ENCODE peak calls at places on chromosomes 4 and X, in eight cellular contexts. C is stimulated activated naive CD8-positive, alpha-beta T cell treated with anti-CD3 and anti-CD28 coated beads, Interleukin-15, amount 100 ng/mL, for 72 hours; Y is brain microvascular endothelial cell; Q is amniotic stem cell; T is ACHN; I is CD8-positive, alpha-beta T cell; W is T-helper 22 cell; U is BE2C. O is an unnamed sample.

GRCh38 chrX:10922158-10922557 is 189.0 kb upstream of the HCCS start:
- DNase-seq in I (no peak), Q (peak), C (no peak), U (no peak), T (peak), Y (peak), W (no peak), O (no peak)

GRCh38 chrX:1416327-1416784 is 24.4 kb upstream of the SLC25A6 start:
- DNase-seq in I (no peak), Q (no peak), W (no peak), C (no peak), U (no peak), Y (no peak), T (no peak), O (no peak)

GRCh38 chrX:8668797-8669196 is 63.1 kb downstream of the ANOS1 start:
- DNase-seq in W (no peak), U (no peak), Q (no peak), C (no peak), Y (no peak), I (no peak), T (no peak), O (no peak)

GRCh38 chrX:78595901-78596502 is 63.1 kb downstream of the RTL3 start:
- DNase-seq in Y (no peak), W (no peak), I (no peak), T (peak), U (no peak), Q (no peak), C (no peak), O (no peak)

GRCh38 chrX:12974217-12974796 is 603 bp upstream of the TMSB4X start:
- DNase-seq in T (peak), Y (no peak), W (no peak), I (peak), U (no peak), C (peak), Q (no peak), O (no peak)

GRCh38 chr4:164383187-164384181 is 370.4 kb upstream of the SMIM31 start:
- DNase-seq in Y (peak), W (no peak), T (peak), C (peak), I (no peak), U (peak), Q (no peak), O (no peak)

GRCh38 chrX:124300412-124300811 is 32.0 kb upstream of the TEX13D start:
- DNase-seq in U (no peak), W (no peak), T (no peak), C (no peak), Y (no peak), I (no peak), Q (no peak), O (no peak)

GRCh38 chrX:1480082-1480785 is 27.5 kb upstream of the ASMTL start:
- DNase-seq in Q (no peak), T (no peak), C (peak), W (no peak), I (no peak), U (no peak), Y (no peak), O (no peak)

GRCh38 chr4:55358668-55359067 is 12.6 kb downstream of the SRD5A3 start:
- DNase-seq in I (no peak), U (no peak), T (no peak), W (no peak), Q (peak), C (no peak), Y (peak), O (no peak)

GRCh38 chr4:177239475-177239874 is 70.2 kb upstream of the NEIL3 start:
- DNase-seq in Y (no peak), Q (no peak), I (no peak), U (no peak), W (no peak), C (no peak), T (no peak), O (no peak)

GRCh38 chr4:6644792-6645530 is 4.5 kb downstream of the MRFAP1 start:
- DNase-seq in C (no peak), I (no peak), T (no peak), W (no peak), Q (no peak), Y (no peak), U (no peak), O (no peak)

GRCh38 chr4:21778702-21779101 is 169.9 kb downstream of the KCNIP4 start:
- DNase-seq in I (no peak), Q (no peak), W (no peak), Y (no peak), U (no peak), C (no peak), T (no peak), O (no peak)

GRCh38 chr4:14375816-14376215 is 626.5 kb upstream of the CPEB2 start:
- DNase-seq in Y (peak), W (no peak), I (no peak), U (no peak), T (no peak), Q (no peak), C (no peak), O (no peak)

GRCh38 chr4:137967480-137968190 is 274.5 kb downstream of the SLC7A11 start:
- DNase-seq in U (no peak), I (no peak), C (no peak), T (no peak), Y (peak), W (no peak), Q (no peak), O (no peak)

GRCh38 chrX:24306430-24306829 is 7.4 kb downstream of the SUPT20HL2 start:
- DNase-seq in U (no peak), Q (no peak), W (no peak), T (no peak), Y (no peak), C (no peak), I (no peak), O (no peak)

GRCh38 chrX:134676440-134676839 is 18.2 kb upstream of the PLAC1 start:
- DNase-seq in I (no peak), W (no peak), Y (peak), U (no peak), C (no peak), Q (peak), T (no peak), O (no peak)

GRCh38 chr4:19783667-19784223 is 468.0 kb upstream of the SLIT2 start:
- DNase-seq in C (no peak), Q (no peak), U (no peak), W (no peak), T (no peak), Y (no peak), I (no peak), O (no peak)

GRCh38 chrX:68838571-68838910 is 9.7 kb downstream of the EFNB1 start:
- DNase-seq in Y (no peak), W (no peak), Q (no peak), T (no peak), U (no peak), C (no peak), I (no peak), O (no peak)